ENCODE peak calls at places on chromosomes 3 and 15, in seven cellular contexts. B is A549, P is transverse colon, R is astrocyte of the spinal cord, V is lower lobe of right lung, Q is MM.1S, S is osteocyte. Y is an unnamed sample.

GRCh38 chr3:10361375-10361774 is 40.5 kb upstream of the SEC13 start:
- DNase-seq in B (no peak), P (no peak), R (no peak), V (peak), Q (no peak), S (no peak), Y (no peak)

GRCh38 chr15:93052090-93052892 is 36.7 kb downstream of the RGMA start:
- DNase-seq in B (peak), P (no peak), R (no peak), V (no peak), Q (no peak), S (no peak), Y (no peak)

GRCh38 chr3:171846594-171846993 is 3.4 kb downstream of the TMEM212 start:
- DNase-seq in B (no peak), P (no peak), R (peak), V (no peak), Q (no peak), S (no peak), Y (no peak)

GRCh38 chr15:64013179-64014043 is 32.9 kb downstream of the DAPK2 start:
- DNase-seq in B (no peak), P (peak), R (no peak), V (no peak), Q (no peak), S (no peak), Y (no peak)

GRCh38 chr3:157120071-157120892 is 39.7 kb downstream of the CCNL1 start:
- DNase-seq in B (no peak), P (peak), R (no peak), V (no peak), Q (no peak), S (no peak), Y (no peak)

GRCh38 chr3:186115229-186115996 is 6.5 kb upstream of the ETV5 start:
- DNase-seq in B (no peak), P (no peak), R (no peak), V (no peak), Q (no peak), S (no peak), Y (no peak)

GRCh38 chr3:141312359-141313090 is 55.8 kb upstream of the ZBTB38 start:
- DNase-seq in B (no peak), P (no peak), R (no peak), V (no peak), Q (no peak), S (no peak), Y (no peak)

GRCh38 chr3:48194446-48195071 is 6.3 kb upstream of the CDC25A start:
- DNase-seq in B (peak), P (peak), R (peak), V (peak), Q (peak), S (peak), Y (peak)

GRCh38 chr15:45180201-45180600 is 7.6 kb downstream of the SHF start:
- DNase-seq in B (no peak), P (no peak), R (peak), V (no peak), Q (no peak), S (no peak), Y (no peak)

GRCh38 chr3:159992601-159993000 is 4.0 kb downstream of the IL12A start:
- DNase-seq in B (no peak), P (no peak), R (no peak), V (no peak), Q (no peak), S (no peak), Y (no peak)

GRCh38 chr15:84702961-84703482 is 12.9 kb downstream of the SEC11A start:
- DNase-seq in B (no peak), P (peak), R (peak), V (no peak), Q (no peak), S (no peak), Y (peak)

GRCh38 chr15:98952381-98952803 is 55.2 kb downstream of the PGPEP1L start:
- DNase-seq in B (no peak), P (no peak), R (no peak), V (no peak), Q (peak), S (no peak), Y (no peak)

GRCh38 chr3:130582457-130583155 is 65.6 kb downstream of the COL6A6 start:
- DNase-seq in B (no peak), P (no peak), R (no peak), V (no peak), Q (no peak), S (no peak), Y (no peak)

GRCh38 chr3:186589856-186590579 is 19.5 kb downstream of the DNAJB11 start:
- DNase-seq in B (peak), P (no peak), R (no peak), V (no peak), Q (no peak), S (no peak), Y (no peak)

GRCh38 chr3:129231331-129232119 is 17.9 kb upstream of the COPG1 start:
- DNase-seq in B (peak), P (no peak), R (no peak), V (no peak), Q (no peak), S (no peak), Y (no peak)

GRCh38 chr15:56968821-56969220 is 50.4 kb downstream of the TCF12 start:
- DNase-seq in B (no peak), P (no peak), R (no peak), V (no peak), Q (no peak), S (no peak), Y (no peak)

GRCh38 chr3:45275006-45275704 is 49.1 kb upstream of the TMEM158 start:
- DNase-seq in B (no peak), P (no peak), R (no peak), V (no peak), Q (no peak), S (no peak), Y (no peak)

GRCh38 chr3:148716657-148717056 is 19.0 kb downstream of the AGTR1 start:
- DNase-seq in B (no peak), P (no peak), R (no peak), V (no peak), Q (no peak), S (no peak), Y (no peak)

GRCh38 chr3:5002174-5002870 is 23.1 kb downstream of the BHLHE40 start:
- DNase-seq in B (no peak), P (no peak), R (no peak), V (no peak), Q (no peak), S (no peak), Y (no peak)

GRCh38 chr3:24494616-24495333 is at the start of gene THRB:
- DNase-seq in B (peak), P (peak), R (peak), V (peak), Q (peak), S (peak), Y (peak)
- TF ChIP-seq CTCF in B (peak), P (no peak), R (peak), V (peak), Q (peak), S (peak), Y (no peak)

DNA sequence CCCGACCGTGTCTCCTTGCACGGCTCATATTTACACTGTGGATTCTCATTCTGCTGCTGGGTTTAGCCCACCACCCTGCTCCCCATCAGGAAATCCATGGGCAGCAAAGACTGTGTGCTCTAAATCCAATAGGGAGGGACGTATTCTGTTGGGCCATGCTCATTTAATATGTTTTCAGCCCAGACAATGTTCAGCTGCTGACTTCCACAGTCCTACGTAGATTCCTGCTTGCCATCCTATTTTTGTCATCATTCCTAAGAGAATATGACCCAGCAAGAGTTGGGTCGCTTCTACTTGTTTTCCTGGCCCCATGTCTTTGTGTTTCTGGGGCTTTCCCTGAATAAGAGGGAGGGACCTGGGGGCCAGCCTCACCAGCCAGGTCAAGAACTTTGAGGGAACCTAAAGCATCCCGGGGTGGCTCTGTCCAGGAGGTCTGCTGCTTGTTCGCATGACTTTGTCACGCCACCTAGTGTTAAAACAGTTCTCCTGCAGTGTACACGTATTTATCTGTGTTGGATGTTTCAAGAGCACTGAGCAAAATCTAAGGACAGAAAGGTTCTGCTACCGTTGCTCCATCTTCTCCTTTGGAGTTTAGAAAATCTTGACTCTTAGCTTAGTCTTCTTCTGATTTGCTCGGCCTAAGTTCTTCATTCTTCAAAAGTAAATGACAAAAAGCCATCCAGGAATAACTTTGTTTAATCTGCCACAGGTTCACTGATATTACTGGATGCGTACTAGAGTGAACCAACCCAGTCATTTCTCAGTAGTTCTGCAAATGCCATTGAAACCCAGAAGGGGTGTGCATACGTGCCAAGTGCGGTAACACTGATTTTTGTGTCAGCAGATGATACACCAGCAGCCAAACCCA is 79.8 kb upstream of the NR2E3 start:
- DNase-seq in B (peak), P (peak), R (peak), V (no peak), Q (peak), S (no peak), Y (peak)
- TF ChIP-seq CTCF in B (peak), P (peak), R (peak), V (peak), Q (peak), S (peak), Y (peak)

GRCh38 chr3:12544652-12545472 is 437 bp downstream of the MKRN2OS start:
- DNase-seq in B (no peak), P (no peak), R (no peak), V (no peak), Q (no peak), S (no peak), Y (no peak)

GRCh38 chr3:12536423-12536822 is 8.9 kb downstream of the MKRN2OS start:
- DNase-seq in B (no peak), P (no peak), R (peak), V (no peak), Q (no peak), S (no peak), Y (no peak)

GRCh38 chr3:12545473-12545791 is at the start of gene MKRN2OS:
- DNase-seq in B (no peak), P (peak), R (no peak), V (no peak), Q (no peak), S (no peak), Y (no peak)

DNA sequence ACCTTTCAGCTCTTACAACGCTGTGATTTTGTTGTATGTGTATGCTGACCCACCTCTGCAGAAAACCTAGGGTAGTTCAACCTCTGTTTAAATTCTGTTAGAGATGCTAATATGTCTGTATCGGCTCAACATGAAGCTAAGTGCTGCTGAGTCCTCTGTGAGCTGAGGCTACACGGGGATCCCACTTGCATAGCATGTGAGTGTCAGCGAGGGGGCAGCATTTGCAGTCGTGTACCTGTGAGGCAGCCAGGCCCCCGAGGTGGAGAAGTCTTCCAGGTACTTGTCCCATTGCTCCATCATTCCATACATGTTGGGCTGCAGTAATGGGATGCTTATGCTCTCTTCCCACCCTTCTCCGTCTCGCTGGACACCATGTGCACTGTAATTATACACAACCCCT is 3.7 kb downstream of the MKRN2OS start:
- DNase-seq in B (no peak), P (no peak), R (no peak), V (no peak), Q (no peak), S (no peak), Y (peak)
- TF ChIP-seq CTCF in B (no peak), P (no peak), R (peak), V (no peak), Q (no peak), S (peak), Y (no peak)

GRCh38 chr15:90529369-90530249 is at the start of gene CRTC3:
- DNase-seq in B (peak), P (peak), R (peak), V (peak), Q (peak), S (peak), Y (peak)
- TF ChIP-seq CTCF in B (peak), P (no peak), R (peak), V (no peak), Q (no peak), S (no peak), Y (no peak)

DNA sequence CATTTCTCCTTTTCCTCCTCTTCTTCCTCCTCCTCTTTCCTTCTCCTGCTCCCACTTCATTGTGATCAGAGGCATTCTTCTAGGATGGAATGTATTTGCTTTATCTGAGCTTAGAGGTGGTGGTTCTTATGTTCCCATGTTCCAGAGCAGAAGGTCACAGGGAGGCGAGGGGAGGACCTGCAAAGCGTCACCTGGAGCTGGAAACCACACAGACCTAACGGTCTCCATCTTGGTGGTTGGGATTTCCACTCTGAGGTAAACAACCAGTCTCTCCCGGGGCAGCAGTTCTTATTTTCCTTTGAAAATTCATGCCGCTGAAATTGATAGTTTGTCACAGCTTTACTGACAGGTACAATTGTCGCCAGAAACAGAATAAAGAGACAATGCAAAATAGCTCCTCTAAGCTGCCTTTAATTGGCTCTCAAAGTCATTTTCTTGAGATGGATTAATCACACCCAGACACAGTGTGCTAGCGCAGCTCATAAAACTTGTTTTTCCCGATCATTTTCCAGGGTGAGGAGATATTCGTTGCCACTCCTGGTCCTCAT is 17.0 kb upstream of the AGBL1 start:
- DNase-seq in B (no peak), P (no peak), R (no peak), V (no peak), Q (no peak), S (no peak), Y (no peak)
- TF ChIP-seq CTCF in B (no peak), P (no peak), R (no peak), V (no peak), Q (no peak), S (no peak), Y (no peak)

Y was measured in testis.